ENCODE peak calls at places on chromosomes 2 and 18, in four cellular contexts. One of them, this sample, is unnamed.
A peak's percentile ranks its signal among the peaks of the same experiment; 100 is the strongest.

GRCh38 chr2:122167561-122167960 is 412.1 kb downstream of the TSN start:
- DNase-seq in stimulated activated CD8-positive, alpha-beta memory T cell treated with anti-CD3 and anti-CD28 coated beads, Interleukin-4, amount 100 ng/mL, for 4 hours: no peak
- DNase-seq in hippocampal formation: no peak
- DNase-seq in AML-193: no peak
- DNase-seq in this sample: peak; percentile 53

GRCh38 chr2:205590759-205591158 is 91.5 kb upstream of the NRP2 start:
- DNase-seq in stimulated activated CD8-positive, alpha-beta memory T cell treated with anti-CD3 and anti-CD28 coated beads, Interleukin-4, amount 100 ng/mL, for 4 hours: no peak
- DNase-seq in hippocampal formation: no peak
- DNase-seq in AML-193: no peak
- DNase-seq in this sample: no peak

GRCh38 chr2:187174582-187174981 is 273.5 kb downstream of the CALCRL start:
- DNase-seq in stimulated activated CD8-positive, alpha-beta memory T cell treated with anti-CD3 and anti-CD28 coated beads, Interleukin-4, amount 100 ng/mL, for 4 hours: no peak
- DNase-seq in hippocampal formation: no peak
- DNase-seq in AML-193: no peak
- DNase-seq in this sample: no peak

GRCh38 chr18:48547456-48548403 is 8.9 kb downstream of the CTIF start:
- DNase-seq in stimulated activated CD8-positive, alpha-beta memory T cell treated with anti-CD3 and anti-CD28 coated beads, Interleukin-4, amount 100 ng/mL, for 4 hours: no peak
- DNase-seq in hippocampal formation: no peak
- DNase-seq in AML-193: no peak
- DNase-seq in this sample: no peak

GRCh38 chr2:239715606-239716005 is 309.5 kb downstream of the NDUFA10 start:
- DNase-seq in stimulated activated CD8-positive, alpha-beta memory T cell treated with anti-CD3 and anti-CD28 coated beads, Interleukin-4, amount 100 ng/mL, for 4 hours: no peak
- DNase-seq in hippocampal formation: no peak
- DNase-seq in AML-193: no peak
- DNase-seq in this sample: no peak

GRCh38 chr2:108562274-108562673 is 28.0 kb downstream of the LIMS1 start:
- DNase-seq in stimulated activated CD8-positive, alpha-beta memory T cell treated with anti-CD3 and anti-CD28 coated beads, Interleukin-4, amount 100 ng/mL, for 4 hours: no peak
- DNase-seq in hippocampal formation: no peak
- DNase-seq in AML-193: no peak
- DNase-seq in this sample: no peak

GRCh38 chr2:55490554-55490953 is 29.0 kb upstream of the CFAP36 start:
- DNase-seq in stimulated activated CD8-positive, alpha-beta memory T cell treated with anti-CD3 and anti-CD28 coated beads, Interleukin-4, amount 100 ng/mL, for 4 hours: no peak
- DNase-seq in hippocampal formation: no peak
- DNase-seq in AML-193: no peak
- DNase-seq in this sample: no peak

GRCh38 chr2:151071382-151071781 is 190.3 kb downstream of the RBM43 start:
- DNase-seq in stimulated activated CD8-positive, alpha-beta memory T cell treated with anti-CD3 and anti-CD28 coated beads, Interleukin-4, amount 100 ng/mL, for 4 hours: no peak
- DNase-seq in hippocampal formation: no peak
- DNase-seq in AML-193: no peak
- DNase-seq in this sample: no peak

GRCh38 chr2:75200140-75200985 is 1.0 kb upstream of the TACR1 start:
- DNase-seq in stimulated activated CD8-positive, alpha-beta memory T cell treated with anti-CD3 and anti-CD28 coated beads, Interleukin-4, amount 100 ng/mL, for 4 hours: no peak
- DNase-seq in hippocampal formation: peak; percentile 49
- DNase-seq in AML-193: no peak
- DNase-seq in this sample: no peak

GRCh38 chr18:61554117-61554776 is 221.0 kb downstream of the CDH20 start:
- DNase-seq in stimulated activated CD8-positive, alpha-beta memory T cell treated with anti-CD3 and anti-CD28 coated beads, Interleukin-4, amount 100 ng/mL, for 4 hours: no peak
- DNase-seq in hippocampal formation: no peak
- DNase-seq in AML-193: no peak
- DNase-seq in this sample: no peak

GRCh38 chr18:73742959-73743358 is 404.7 kb downstream of the FBXO15 start:
- DNase-seq in stimulated activated CD8-positive, alpha-beta memory T cell treated with anti-CD3 and anti-CD28 coated beads, Interleukin-4, amount 100 ng/mL, for 4 hours: no peak
- DNase-seq in hippocampal formation: no peak
- DNase-seq in AML-193: no peak
- DNase-seq in this sample: no peak

GRCh38 chr2:51085679-51086078 is 53.7 kb upstream of the NRXN1 start:
- DNase-seq in stimulated activated CD8-positive, alpha-beta memory T cell treated with anti-CD3 and anti-CD28 coated beads, Interleukin-4, amount 100 ng/mL, for 4 hours: no peak
- DNase-seq in hippocampal formation: no peak
- DNase-seq in AML-193: no peak
- DNase-seq in this sample: no peak

GRCh38 chr2:167335627-167336026 is 447.3 kb downstream of the XIRP2 start:
- DNase-seq in stimulated activated CD8-positive, alpha-beta memory T cell treated with anti-CD3 and anti-CD28 coated beads, Interleukin-4, amount 100 ng/mL, for 4 hours: no peak
- DNase-seq in hippocampal formation: no peak
- DNase-seq in AML-193: no peak
- DNase-seq in this sample: no peak

GRCh38 chr2:150320623-150321022 is 166.8 kb downstream of the RND3 start:
- DNase-seq in stimulated activated CD8-positive, alpha-beta memory T cell treated with anti-CD3 and anti-CD28 coated beads, Interleukin-4, amount 100 ng/mL, for 4 hours: no peak
- DNase-seq in hippocampal formation: no peak
- DNase-seq in AML-193: no peak
- DNase-seq in this sample: no peak

GRCh38 chr2:165562235-165562634 is 92.7 kb downstream of the CSRNP3 start:
- DNase-seq in stimulated activated CD8-positive, alpha-beta memory T cell treated with anti-CD3 and anti-CD28 coated beads, Interleukin-4, amount 100 ng/mL, for 4 hours: no peak
- DNase-seq in hippocampal formation: no peak
- DNase-seq in AML-193: no peak
- DNase-seq in this sample: no peak

GRCh38 chr2:144759746-144760145 is 239.8 kb upstream of the ZEB2 start:
- DNase-seq in stimulated activated CD8-positive, alpha-beta memory T cell treated with anti-CD3 and anti-CD28 coated beads, Interleukin-4, amount 100 ng/mL, for 4 hours: no peak
- DNase-seq in hippocampal formation: no peak
- DNase-seq in AML-193: no peak
- DNase-seq in this sample: no peak

GRCh38 chr2:15963977-15964670 is 23.8 kb downstream of the MYCN start:
- DNase-seq in stimulated activated CD8-positive, alpha-beta memory T cell treated with anti-CD3 and anti-CD28 coated beads, Interleukin-4, amount 100 ng/mL, for 4 hours: no peak
- DNase-seq in hippocampal formation: no peak
- DNase-seq in AML-193: no peak
- DNase-seq in this sample: no peak

GRCh38 chr18:35822431-35822830 is 150.0 kb upstream of the RMP24 start:
- DNase-seq in stimulated activated CD8-positive, alpha-beta memory T cell treated with anti-CD3 and anti-CD28 coated beads, Interleukin-4, amount 100 ng/mL, for 4 hours: no peak
- DNase-seq in hippocampal formation: no peak
- DNase-seq in AML-193: no peak
- DNase-seq in this sample: no peak

GRCh38 chr2:207474871-207475485 is 54.8 kb upstream of the CREB1 start:
- DNase-seq in stimulated activated CD8-positive, alpha-beta memory T cell treated with anti-CD3 and anti-CD28 coated beads, Interleukin-4, amount 100 ng/mL, for 4 hours: no peak
- DNase-seq in hippocampal formation: no peak
- DNase-seq in AML-193: peak; percentile 72
- DNase-seq in this sample: peak; percentile 71

GRCh38 chr18:36490907-36491306 is 193.4 kb downstream of the FHOD3 start:
- DNase-seq in stimulated activated CD8-positive, alpha-beta memory T cell treated with anti-CD3 and anti-CD28 coated beads, Interleukin-4, amount 100 ng/mL, for 4 hours: no peak
- DNase-seq in hippocampal formation: no peak
- DNase-seq in AML-193: no peak
- DNase-seq in this sample: no peak

GRCh38 chr2:1593371-1594205 is 150.7 kb downstream of the PXDN start:
- DNase-seq in stimulated activated CD8-positive, alpha-beta memory T cell treated with anti-CD3 and anti-CD28 coated beads, Interleukin-4, amount 100 ng/mL, for 4 hours: no peak
- DNase-seq in hippocampal formation: no peak
- DNase-seq in AML-193: no peak
- DNase-seq in this sample: no peak

GRCh38 chr2:121771976-121772742 is 16.7 kb downstream of the TSN start:
- DNase-seq in stimulated activated CD8-positive, alpha-beta memory T cell treated with anti-CD3 and anti-CD28 coated beads, Interleukin-4, amount 100 ng/mL, for 4 hours: no peak
- DNase-seq in hippocampal formation: no peak
- DNase-seq in AML-193: no peak
- DNase-seq in this sample: no peak

GRCh38 chr2:190718652-190719526 is 70.0 kb downstream of the NAB1 start:
- DNase-seq in stimulated activated CD8-positive, alpha-beta memory T cell treated with anti-CD3 and anti-CD28 coated beads, Interleukin-4, amount 100 ng/mL, for 4 hours: peak; percentile 25
- DNase-seq in hippocampal formation: no peak
- DNase-seq in AML-193: no peak
- DNase-seq in this sample: no peak

GRCh38 chr2:31739156-31739555 is 158.4 kb upstream of the SRD5A2 start:
- DNase-seq in stimulated activated CD8-positive, alpha-beta memory T cell treated with anti-CD3 and anti-CD28 coated beads, Interleukin-4, amount 100 ng/mL, for 4 hours: no peak
- DNase-seq in hippocampal formation: no peak
- DNase-seq in AML-193: no peak
- DNase-seq in this sample: no peak

GRCh38 chr18:76351961-76352581 is 143.0 kb downstream of the ZNF516 start:
- DNase-seq in stimulated activated CD8-positive, alpha-beta memory T cell treated with anti-CD3 and anti-CD28 coated beads, Interleukin-4, amount 100 ng/mL, for 4 hours: no peak
- DNase-seq in hippocampal formation: peak; percentile 9
- DNase-seq in AML-193: no peak
- DNase-seq in this sample: peak; percentile 33

This sample was measured in KBM-7.